ENCODE peak calls at places on chromosomes 2 and 18, in six cellular contexts. C, S, G, U, E and F are unnamed samples.

GRCh38 chr18:25109484-25109883 is 242.5 kb downstream of the ZNF521 start:
- DNase-seq in C (no peak), S (no peak), G (no peak), U (peak; percentile 40), E (no peak), F (no peak)

GRCh38 chr2:224894356-224894755 is 147.9 kb downstream of the DOCK10 start:
- DNase-seq in C (no peak), S (no peak), G (no peak), U (no peak), E (peak; percentile 37), F (no peak)

GRCh38 chr2:42581257-42581656 is 12.8 kb downstream of the MTA3 start:
- DNase-seq in C (no peak), S (no peak), G (no peak), U (no peak), E (no peak), F (no peak)

GRCh38 chr2:238449909-238450417 is 23.2 kb downstream of the ASB1 start:
- DNase-seq in C (no peak), S (no peak), G (no peak), U (no peak), E (no peak), F (no peak)

GRCh38 chr2:101844055-101844635 is 146.6 kb downstream of the MAP4K4 start:
- DNase-seq in C (no peak), S (no peak), G (no peak), U (peak; percentile 89), E (no peak), F (peak; percentile 62)

GRCh38 chr2:135037831-135038230 is 9.4 kb downstream of the MAP3K19 start:
- DNase-seq in C (no peak), S (no peak), G (no peak), U (peak; percentile 24), E (no peak), F (no peak)

GRCh38 chr18:45787346-45787745 is 38.1 kb upstream of the SIGLEC15 start:
- DNase-seq in C (no peak), S (no peak), G (no peak), U (no peak), E (no peak), F (no peak)

GRCh38 chr2:64348386-64349142 is 105.4 kb upstream of the LGALSL start:
- DNase-seq in C (peak; percentile 67), S (no peak), G (no peak), U (peak; percentile 58), E (no peak), F (no peak)

GRCh38 chr18:79942786-79943607 is 8.5 kb downstream of the SLC66A2 start:
- DNase-seq in C (peak; percentile 41), S (no peak), G (no peak), U (no peak), E (no peak), F (no peak)

GRCh38 chr2:24237313-24237712 is 62.5 kb downstream of the FAM228A start:
- DNase-seq in C (no peak), S (peak; percentile 11), G (no peak), U (no peak), E (no peak), F (no peak)